ENCODE peak calls at places on chromosomes 7 and 10, in four cellular contexts. P is right lobe of liver, X is A549, Z is tibial artery. S is an unnamed sample.

GRCh38 chr7:121003986-121004685 is 15.6 kb downstream of the CPED1 start:
- DNase-seq in P (peak; percentile 87), X (no peak), Z (no peak), S (peak; percentile 49)

GRCh38 chr7:2629740-2630681 is 1.8 kb upstream of the TTYH3 start:
- DNase-seq in P (peak; percentile 92), X (no peak), Z (no peak), S (no peak)

GRCh38 chr7:158055726-158056510 is 531.7 kb downstream of the PTPRN2 start:
- DNase-seq in P (no peak), X (no peak), Z (peak; percentile 35), S (no peak)

GRCh38 chr7:137923380-137923779 is 76.6 kb upstream of the DGKI start:
- DNase-seq in P (no peak), X (peak; percentile 15), Z (no peak), S (no peak)

GRCh38 chr7:41940760-41941343 is 238.0 kb upstream of the INHBA start:
- DNase-seq in P (peak; percentile 60), X (peak; percentile 59), Z (peak; percentile 77), S (peak; percentile 71)

GRCh38 chr10:110459600-110459999 is 38.1 kb upstream of the DUSP5 start:
- DNase-seq in P (no peak), X (no peak), Z (no peak), S (no peak)

GRCh38 chr7:11427686-11428273 is 404.2 kb downstream of the THSD7A start:
- DNase-seq in P (no peak), X (peak; percentile 48), Z (no peak), S (no peak)

GRCh38 chr7:151382079-151382885 is 27.6 kb downstream of the WDR86 start:
- DNase-seq in P (peak; percentile 37), X (no peak), Z (no peak), S (no peak)

GRCh38 chr7:117639966-117640365 is 160.1 kb downstream of the CFTR start:
- DNase-seq in P (no peak), X (no peak), Z (no peak), S (no peak)

GRCh38 chr7:116311262-116311661 is 100.9 kb downstream of the TES start:
- DNase-seq in P (no peak), X (no peak), Z (no peak), S (no peak)

GRCh38 chr10:1178506-1178905 is 122.3 kb downstream of the WDR37 start:
- DNase-seq in P (peak; percentile 31), X (no peak), Z (peak; percentile 23), S (no peak)

GRCh38 chr10:131738396-131738735 is 162.4 kb upstream of the PPP2R2D start:
- DNase-seq in P (peak; percentile 40), X (no peak), Z (peak; percentile 37), S (peak; percentile 4)

GRCh38 chr10:81603106-81603620 is 271.8 kb upstream of the NRG3 start:
- DNase-seq in P (no peak), X (no peak), Z (no peak), S (no peak)

GRCh38 chr10:102150970-102151773 is 1.0 kb upstream of the NOLC1 start:
- DNase-seq in P (no peak), X (peak; percentile 44), Z (no peak), S (no peak)

GRCh38 chr10:91071786-91072185 is 148.7 kb upstream of the PCGF5 start:
- DNase-seq in P (no peak), X (no peak), Z (no peak), S (no peak)

GRCh38 chr10:8272794-8273425 is 218.4 kb downstream of the GATA3 start:
- DNase-seq in P (no peak), X (no peak), Z (no peak), S (no peak)

GRCh38 chr10:59057350-59057749 is 119.1 kb upstream of the PHYHIPL start:
- DNase-seq in P (no peak), X (no peak), Z (no peak), S (no peak)

GRCh38 chr7:12174931-12175330 is 36.2 kb upstream of the TMEM106B start:
- DNase-seq in P (no peak), X (no peak), Z (no peak), S (no peak)

GRCh38 chr10:80855348-80855971 is 317.8 kb downstream of the SH2D4B start:
- DNase-seq in P (peak; percentile 53), X (no peak), Z (no peak), S (no peak)

GRCh38 chr7:95246935-95247370 is 77.4 kb downstream of the PON1 start:
- DNase-seq in P (no peak), X (peak; percentile 57), Z (no peak), S (no peak)

GRCh38 chr7:149731207-149731955 is 42.0 kb downstream of the ZNF467 start:
- DNase-seq in P (no peak), X (no peak), Z (peak; percentile 61), S (no peak)

GRCh38 chr10:77581738-77582137 is 55.9 kb downstream of the KCNMA1 start:
- DNase-seq in P (no peak), X (no peak), Z (no peak), S (no peak)

GRCh38 chr7:146772581-146772980 is 656.0 kb downstream of the CNTNAP2 start:
- DNase-seq in P (no peak), X (no peak), Z (no peak), S (no peak)

GRCh38 chr10:94630017-94630688 is 53.4 kb upstream of the CYP2C18 start:
- DNase-seq in P (no peak), X (peak; percentile 36), Z (no peak), S (no peak)

GRCh38 chr7:151566897-151567320 is 47.2 kb upstream of the RHEB start:
- DNase-seq in P (no peak), X (no peak), Z (no peak), S (no peak)

GRCh38 chr7:149722356-149722957 is 50.9 kb downstream of the ZNF467 start:
- DNase-seq in P (no peak), X (no peak), Z (no peak), S (no peak)

GRCh38 chr7:149885191-149886017 is 11.6 kb downstream of the ATP6V0E2 start:
- DNase-seq in P (no peak), X (no peak), Z (no peak), S (no peak)

GRCh38 chr10:119896061-119896655 is 3.6 kb downstream of the SEC23IP start:
- DNase-seq in P (no peak), X (no peak), Z (no peak), S (no peak)

GRCh38 chr10:119893845-119894427 is 1.4 kb downstream of the SEC23IP start:
- DNase-seq in P (no peak), X (no peak), Z (no peak), S (no peak)

GRCh38 chr10:119896937-119897336 is 4.4 kb downstream of the SEC23IP start:
- DNase-seq in P (peak; percentile 64), X (no peak), Z (peak; percentile 68), S (peak; percentile 82)

GRCh38 chr10:119897366-119897765 is 4.8 kb downstream of the SEC23IP start:
- DNase-seq in P (no peak), X (no peak), Z (no peak), S (no peak)

DNA sequence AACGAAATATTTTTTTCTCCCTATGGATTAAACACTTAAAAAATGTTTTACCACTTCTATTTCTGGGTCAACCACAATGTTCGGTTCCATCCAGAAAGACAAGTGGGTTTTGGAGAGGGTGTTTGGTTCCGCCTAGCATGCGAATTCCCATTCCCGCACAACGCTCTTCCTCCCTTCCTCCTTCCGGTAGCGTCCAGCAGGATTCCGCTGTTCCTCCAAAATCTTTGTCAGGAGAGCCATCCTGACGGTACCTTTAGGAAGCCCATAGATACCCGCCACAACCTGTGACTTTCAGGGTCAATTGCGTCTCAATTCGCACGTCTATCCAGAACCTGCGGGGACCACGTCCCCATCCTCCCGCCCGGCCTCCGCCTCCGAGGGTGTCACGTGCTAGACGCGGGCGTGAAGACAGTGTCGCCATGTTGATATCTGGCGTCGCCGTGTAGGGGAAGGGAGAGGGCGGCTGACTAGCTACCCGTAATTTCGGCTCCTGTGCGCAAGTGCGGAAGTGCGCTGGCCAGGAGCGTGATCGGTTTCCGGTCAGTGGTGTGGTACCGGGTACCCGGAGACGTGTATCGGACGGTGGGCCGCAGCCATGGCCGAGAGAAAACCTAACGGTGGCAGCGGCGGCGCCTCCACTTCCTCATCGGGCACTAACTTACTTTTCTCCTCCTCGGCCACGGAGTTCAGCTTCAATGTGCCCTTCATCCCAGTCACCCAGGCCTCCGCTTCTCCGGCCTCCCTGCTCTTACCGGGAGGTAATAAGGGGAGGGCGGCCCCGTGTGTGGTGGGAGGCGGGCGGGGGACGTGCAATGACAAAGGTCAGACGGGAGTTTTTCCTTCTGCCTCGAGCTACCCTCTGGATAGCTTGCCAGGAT is at the start of gene SEC23IP:
- DNase-seq in P (peak; percentile 98), X (peak; percentile 93), Z (peak; percentile 98), S (peak; percentile 94)
- TF ChIP-seq CTCF in P (no peak), X (no peak), Z (peak; percentile 34), S (no peak)

GRCh38 chr10:54585572-54585971 is 215.5 kb downstream of the PCDH15 start:
- DNase-seq in P (no peak), X (no peak), Z (no peak), S (no peak)
- H3K4me1 ChIP-seq in P (no peaks in the 10 kb centered on the region), X (no peaks in the 10 kb centered on the region), Z (no peaks in the 10 kb centered on the region), S (no peaks in the 10 kb centered on the region)

GRCh38 chr10:28314211-28314610 is 11.3 kb upstream of the MPP7 start:
- DNase-seq in P (no peak), X (no peak), Z (no peak), S (no peak)

GRCh38 chr10:28311104-28311503 is 8.2 kb upstream of the MPP7 start:
- DNase-seq in P (no peak), X (no peak), Z (no peak), S (no peak)

GRCh38 chr10:28317735-28318134 is 14.9 kb upstream of the MPP7 start:
- DNase-seq in P (no peak), X (no peak), Z (no peak), S (no peak)

GRCh38 chr10:28312572-28312971 is 9.7 kb upstream of the MPP7 start:
- DNase-seq in P (no peak), X (no peak), Z (no peak), S (no peak)

GRCh38 chr10:28315140-28315539 is 12.3 kb upstream of the MPP7 start:
- DNase-seq in P (no peak), X (no peak), Z (no peak), S (no peak)
- TF ChIP-seq CTCF in P (no peak), X (no peak), Z (no peak), S (no peak)

GRCh38 chr7:973312-973711 is 2.0 kb downstream of the COX19 start:
- DNase-seq in P (no peak), X (no peak), Z (no peak), S (no peak)

GRCh38 chr7:974172-974571 is 1.2 kb downstream of the COX19 start:
- DNase-seq in P (no peak), X (no peak), Z (no peak), S (no peak)

GRCh38 chr7:970744-971143 is 4.6 kb downstream of the COX19 start:
- DNase-seq in P (no peak), X (no peak), Z (no peak), S (no peak)

GRCh38 chr7:972110-972509 is 3.2 kb downstream of the COX19 start:
- DNase-seq in P (no peak), X (no peak), Z (no peak), S (no peak)

DNA sequence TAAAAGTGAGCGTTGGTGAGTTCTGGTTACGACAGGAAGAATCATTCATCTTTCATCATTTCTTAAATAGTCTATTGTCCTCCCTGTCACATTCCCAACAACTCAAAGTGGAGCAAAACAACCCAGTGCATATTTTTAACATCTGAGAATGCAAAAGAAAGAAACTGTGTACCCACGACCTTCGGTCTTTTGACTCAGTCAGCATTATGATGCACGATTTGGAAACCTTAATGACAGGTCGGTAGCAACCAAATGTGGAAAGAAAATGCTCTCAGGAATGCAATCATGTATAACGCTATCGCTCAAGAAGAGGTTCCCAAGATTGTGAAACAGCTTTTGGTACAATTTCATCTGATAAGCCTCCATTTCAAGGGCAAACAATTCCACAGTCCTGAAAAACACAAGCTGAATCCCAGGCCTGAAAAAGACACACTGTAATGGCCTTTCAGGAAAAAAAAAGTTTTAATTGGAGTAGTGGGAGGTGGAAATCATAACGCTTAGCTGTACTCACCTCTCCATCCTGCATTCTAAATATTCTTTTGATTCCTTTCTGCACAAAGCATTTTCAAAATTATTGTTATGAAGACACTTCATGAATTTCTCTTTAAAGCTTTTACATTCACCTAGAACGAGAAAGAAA is 2.6 kb downstream of the COX19 start:
- DNase-seq in P (no peak), X (no peak), Z (no peak), S (no peak)
- H3K4me1 ChIP-seq in P (peaks cover 37% of the 10 kb centered on the region), X (peaks cover 20% of the 10 kb centered on the region), Z (no peaks in the 10 kb centered on the region), S (peaks cover 19% of the 10 kb centered on the region)

S was measured in ovary.